ENCODE peak calls at places on chromosomes 2 and 18, in six cellular contexts. O is uterus, H is fibroblast of lung, K is heart right ventricle, S is adrenal gland, J is cardiac muscle cell. P is an unnamed sample.
A peak's percentile ranks its signal among the peaks of the same experiment; 100 is the strongest.

GRCh38 chr2:150085478-150085877 is 402.0 kb downstream of the RND3 start:
- DNase-seq in K (no peak), S (no peak), H (no peak), J (no peak), O (no peak), P (no peak)

GRCh38 chr2:238239552-238239871 is 326 bp downstream of the HES6 start:
- DNase-seq in O (no peak), H (no peak), J (no peak), S (peak; percentile 33), K (no peak), P (no peak)

GRCh38 chr2:207471261-207471660 is 58.5 kb upstream of the CREB1 start:
- DNase-seq in H (no peak), K (no peak), O (no peak), S (no peak), J (no peak), P (no peak)

GRCh38 chr2:38113036-38113435 is 37.1 kb upstream of the CYP1B1 start:
- DNase-seq in J (no peak), H (no peak), O (no peak), S (no peak), K (no peak), P (no peak)

GRCh38 chr2:168156661-168157060 is 90.7 kb downstream of the STK39 start:
- DNase-seq in O (peak; percentile 53), J (peak; percentile 67), K (peak; percentile 33), H (no peak), S (no peak), P (no peak)

GRCh38 chr18:79863946-79864725 is 66.4 kb downstream of the KCNG2 start:
- DNase-seq in K (no peak), J (no peak), H (no peak), S (peak; percentile 6), O (no peak), P (peak; percentile 30)

GRCh38 chr2:217481577-217481976 is 521.2 kb downstream of the TNS1 start:
- DNase-seq in S (no peak), H (no peak), J (no peak), O (no peak), K (no peak), P (no peak)

GRCh38 chr18:50298443-50299284 is 11.2 kb upstream of the CXXC1 start:
- DNase-seq in S (no peak), O (no peak), H (no peak), J (no peak), K (no peak), P (no peak)

GRCh38 chr2:180456811-180457210 is 449.7 kb upstream of the CWC22 start:
- DNase-seq in O (no peak), S (no peak), J (no peak), K (no peak), H (no peak), P (no peak)

GRCh38 chr2:96815326-96816126 is 542 bp upstream of the CNNM3 start:
- DNase-seq in S (peak; percentile 35), J (peak; percentile 65), O (no peak), K (no peak), H (peak; percentile 57), P (peak; percentile 53)

GRCh38 chr2:96527052-96527964 is 9.2 kb upstream of the ARID5A start:
- DNase-seq in J (peak; percentile 54), O (peak; percentile 69), H (peak; percentile 47), K (peak; percentile 60), S (no peak), P (no peak)

GRCh38 chr2:3635171-3636008 is 22.6 kb upstream of the ALLC start:
- DNase-seq in O (peak; percentile 5), S (no peak), J (no peak), H (no peak), K (no peak), P (no peak)

GRCh38 chr2:146927080-146927714 is 917.6 kb upstream of the ACVR2A start:
- DNase-seq in S (peak; percentile 19), J (peak; percentile 90), K (no peak), O (peak; percentile 58), H (peak; percentile 85), P (no peak)

GRCh38 chr2:232901711-232902578 is 31.9 kb downstream of the SNORC start:
- DNase-seq in K (no peak), S (peak; percentile 94), H (peak; percentile 88), J (peak; percentile 84), O (no peak), P (peak; percentile 94)

GRCh38 chr18:77203071-77203470 is 46.6 kb upstream of the GALR1 start:
- DNase-seq in J (peak; percentile 36), H (no peak), S (no peak), O (no peak), K (no peak), P (no peak)

GRCh38 chr18:49863769-49864615 is 50.7 kb upstream of the ACAA2 start:
- DNase-seq in S (no peak), J (no peak), H (no peak), K (no peak), O (no peak), P (peak; percentile 69)

GRCh38 chr2:86477349-86477748 is 36.2 kb downstream of the KDM3A start:
- DNase-seq in H (no peak), J (peak; percentile 59), K (no peak), O (no peak), S (no peak), P (no peak)

GRCh38 chr2:178200331-178200730 is 6.0 kb downstream of the OSBPL6 start:
- DNase-seq in J (no peak), S (no peak), H (no peak), O (no peak), K (no peak), P (no peak)

GRCh38 chr2:24382363-24383021 is 22.2 kb upstream of the ITSN2 start:
- DNase-seq in S (peak; percentile 58), J (peak; percentile 79), K (peak; percentile 24), H (peak; percentile 80), O (peak; percentile 51), P (peak; percentile 41)

GRCh38 chr2:58896600-58896999 is 655.5 kb upstream of the FANCL start:
- DNase-seq in S (no peak), K (no peak), J (no peak), H (peak; percentile 61), O (no peak), P (no peak)

GRCh38 chr18:79780547-79780946 is 17.2 kb upstream of the KCNG2 start:
- DNase-seq in H (no peak), K (no peak), O (no peak), J (no peak), S (no peak), P (no peak)

GRCh38 chr18:47915229-47915628 is 15.2 kb downstream of the SMAD2 start:
- DNase-seq in O (no peak), J (no peak), K (no peak), H (no peak), S (no peak), P (no peak)

GRCh38 chr2:207448006-207448405 is 81.8 kb upstream of the CREB1 start:
- DNase-seq in H (no peak), S (no peak), J (no peak), K (no peak), O (no peak), P (no peak)

GRCh38 chr2:208306291-208306690 is 40.2 kb downstream of the PIKFYVE start:
- DNase-seq in J (peak; percentile 6), K (no peak), H (peak; percentile 50), S (no peak), O (no peak), P (no peak)

DNA sequence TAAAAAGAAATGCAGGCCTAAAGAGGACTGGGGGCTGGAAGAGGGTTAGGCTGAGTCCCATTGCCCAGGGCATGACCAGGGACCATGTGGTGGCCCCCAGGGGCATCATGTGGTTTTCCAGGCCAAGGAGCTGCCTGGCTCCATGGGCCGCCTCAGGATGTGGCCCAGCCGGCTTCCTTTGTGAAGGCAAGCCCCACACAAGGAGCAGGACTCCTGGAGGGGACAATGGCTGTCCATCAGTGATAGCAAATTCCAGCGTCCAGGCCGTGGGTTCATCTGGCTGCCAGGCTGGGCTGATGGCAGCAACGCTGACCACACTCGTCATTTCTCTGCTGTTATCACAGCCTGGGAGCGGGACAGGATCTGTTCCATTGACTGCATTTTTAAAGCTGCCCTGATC is 82.5 kb downstream of the GBX2 start:
- DNase-seq in S (no peak), H (no peak), O (no peak), K (no peak), J (no peak), P (no peak)
- H3K27ac ChIP-seq in S (no peak overlapping the region), H (no peak overlapping the region), O (no peak overlapping the region), K (no peak overlapping the region), J (no peak overlapping the region), P (no peak overlapping the region)

GRCh38 chr2:54669677-54670484 is 53.6 kb upstream of the EML6 start:
- DNase-seq in K (no peak), S (no peak), H (peak; percentile 90), J (peak; percentile 92), O (no peak), P (no peak)
- H3K27ac ChIP-seq in K (peak overlapping the region; percentile 83), S (peak overlapping the region; percentile 71), H (no peak overlapping the region), J (peak overlapping the region; percentile 33), O (peak overlapping the region; percentile 84), P (no peak overlapping the region)

DNA sequence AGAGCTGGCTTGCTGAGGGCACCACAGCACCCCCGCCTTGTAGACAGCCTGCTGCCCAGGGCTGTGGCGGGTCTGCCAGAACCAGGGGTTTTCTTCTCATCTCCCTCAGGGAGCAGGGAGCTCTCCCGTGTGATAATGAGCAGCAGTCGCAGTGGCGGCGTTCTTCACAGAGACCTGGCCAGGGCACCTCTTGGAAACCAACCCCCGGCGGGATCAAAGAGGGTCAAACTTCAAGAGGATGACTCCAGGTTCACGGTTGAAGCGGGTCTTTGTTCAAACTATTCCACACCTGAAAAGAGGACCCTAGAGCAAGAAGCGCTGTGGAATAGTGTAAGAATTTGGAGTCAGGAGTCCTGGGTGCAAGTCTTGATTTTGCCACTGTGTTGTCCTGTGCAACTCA is 40.7 kb upstream of the SIX2 start:
- DNase-seq in H (no peak), O (no peak), K (no peak), J (no peak), S (no peak), P (no peak)
- H3K27ac ChIP-seq in H (no peak overlapping the region), O (no peak overlapping the region), K (no peak overlapping the region), J (no peak overlapping the region), S (no peak overlapping the region), P (no peak overlapping the region)

GRCh38 chr2:160397530-160397865 is 96.1 kb downstream of the RBMS1 start:
- DNase-seq in H (no peak), J (no peak), O (no peak), S (no peak), K (no peak), P (peak; percentile 78)
- H3K27ac ChIP-seq in H (peak overlapping the region; percentile 81), J (no peak overlapping the region), O (no peak overlapping the region), S (no peak overlapping the region), K (peak overlapping the region; percentile 12), P (peak overlapping the region; percentile 84)

GRCh38 chr2:239959059-239959971 is 65.8 kb downstream of the NDUFA10 start:
- DNase-seq in J (peak; percentile 23), K (no peak), S (no peak), O (no peak), H (no peak), P (no peak)
- H3K27ac ChIP-seq in J (no peak overlapping the region), K (no peak overlapping the region), S (no peak overlapping the region), O (no peak overlapping the region), H (no peak overlapping the region), P (no peak overlapping the region)

GRCh38 chr2:19609266-19609665 is 250.8 kb upstream of the OSR1 start:
- DNase-seq in O (no peak), S (no peak), H (peak; percentile 18), K (no peak), J (no peak), P (no peak)
- H3K27ac ChIP-seq in O (no peak overlapping the region), S (no peak overlapping the region), H (peak overlapping the region; percentile 89), K (no peak overlapping the region), J (no peak overlapping the region), P (no peak overlapping the region)

P was measured in SJSA1.